ENCODE peak calls at places on chromosomes 11 and 22, in five cellular contexts. One of them, this sample, is unnamed.

GRCh38 chr22:19958083-19959042 is 16.7 kb upstream of the TXNRD2 start:
- DNase-seq in SK-N-SH: no peak
- DNase-seq in HL-60: no peak
- DNase-seq in H1: no peak
- DNase-seq in prostate gland: no peak
- DNase-seq in this sample: no peak

GRCh38 chr11:115911656-115912055 is 407.4 kb upstream of the CADM1 start:
- DNase-seq in SK-N-SH: peak; percentile 32
- DNase-seq in HL-60: no peak
- DNase-seq in H1: no peak
- DNase-seq in prostate gland: no peak
- DNase-seq in this sample: no peak

GRCh38 chr11:4926607-4927006 is 2.5 kb upstream of the OR51G1 start:
- DNase-seq in SK-N-SH: no peak
- DNase-seq in HL-60: no peak
- DNase-seq in H1: no peak
- DNase-seq in prostate gland: no peak
- DNase-seq in this sample: no peak

GRCh38 chr11:33045551-33046255 is 6.3 kb downstream of the TCP11L1 start:
- DNase-seq in SK-N-SH: no peak
- DNase-seq in HL-60: no peak
- DNase-seq in H1: no peak
- DNase-seq in prostate gland: no peak
- DNase-seq in this sample: no peak

GRCh38 chr11:126104420-126104819 is 41.8 kb upstream of the CDON start:
- DNase-seq in SK-N-SH: no peak
- DNase-seq in HL-60: no peak
- DNase-seq in H1: peak; percentile 78
- DNase-seq in prostate gland: no peak
- DNase-seq in this sample: no peak

GRCh38 chr11:70790671-70791300 is 392.5 kb downstream of the CTTN start:
- DNase-seq in SK-N-SH: no peak
- DNase-seq in HL-60: no peak
- DNase-seq in H1: peak; percentile 66
- DNase-seq in prostate gland: no peak
- DNase-seq in this sample: no peak

GRCh38 chr11:10942621-10943020 is 84.8 kb upstream of the ZBED5 start:
- DNase-seq in SK-N-SH: no peak
- DNase-seq in HL-60: no peak
- DNase-seq in H1: no peak
- DNase-seq in prostate gland: no peak
- DNase-seq in this sample: no peak

GRCh38 chr11:45259607-45260006 is 26.5 kb downstream of the SYT13 start:
- DNase-seq in SK-N-SH: no peak
- DNase-seq in HL-60: no peak
- DNase-seq in H1: no peak
- DNase-seq in prostate gland: no peak
- DNase-seq in this sample: no peak

GRCh38 chr11:35272391-35272821 is 133.4 kb downstream of the CD44 start:
- DNase-seq in SK-N-SH: no peak
- DNase-seq in HL-60: peak; percentile 70
- DNase-seq in H1: no peak
- DNase-seq in prostate gland: no peak
- DNase-seq in this sample: no peak

GRCh38 chr22:44532466-44533025 is 34.5 kb upstream of the RTL6 start:
- DNase-seq in SK-N-SH: no peak
- DNase-seq in HL-60: no peak
- DNase-seq in H1: no peak
- DNase-seq in prostate gland: no peak
- DNase-seq in this sample: peak; percentile 19

GRCh38 chr22:31635638-31636306 is 26.2 kb downstream of the PISD start:
- DNase-seq in SK-N-SH: no peak
- DNase-seq in HL-60: no peak
- DNase-seq in H1: no peak
- DNase-seq in prostate gland: peak; percentile 41
- DNase-seq in this sample: no peak

GRCh38 chr22:31637938-31638618 is 23.9 kb downstream of the PISD start:
- DNase-seq in SK-N-SH: no peak
- DNase-seq in HL-60: peak; percentile 96
- DNase-seq in H1: no peak
- DNase-seq in prostate gland: no peak
- DNase-seq in this sample: no peak

GRCh38 chr22:31639640-31640039 is 22.4 kb downstream of the PISD start:
- DNase-seq in SK-N-SH: no peak
- DNase-seq in HL-60: peak; percentile 33
- DNase-seq in H1: no peak
- DNase-seq in prostate gland: no peak
- DNase-seq in this sample: no peak

DNA sequence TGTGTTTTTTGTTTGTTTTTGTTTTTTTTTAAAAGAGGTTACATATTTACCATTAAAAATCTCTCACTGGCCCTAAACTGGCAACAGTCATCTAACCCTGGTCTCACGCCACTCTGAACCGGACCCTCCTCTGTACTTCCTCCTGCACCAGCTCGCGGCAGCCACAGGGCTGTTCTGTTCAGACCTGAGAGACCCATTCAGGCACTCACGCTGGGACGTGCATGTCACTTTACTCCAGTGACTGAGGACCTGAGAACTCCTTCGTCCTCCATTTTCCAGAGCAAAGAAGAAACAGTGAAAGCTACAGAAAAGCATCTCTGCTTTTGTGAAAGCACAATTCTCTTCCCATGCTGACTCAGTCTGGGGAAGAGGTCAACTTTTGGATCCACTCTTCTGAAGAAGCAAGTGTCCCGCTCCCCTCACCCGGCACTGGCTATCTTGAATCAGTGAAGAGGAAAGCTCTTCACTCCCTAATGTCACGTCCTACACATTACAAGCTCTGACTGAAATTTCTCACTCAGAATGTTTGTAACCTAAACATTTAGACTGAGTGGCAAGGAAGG is 24.6 kb downstream of the PISD start:
- DNase-seq in SK-N-SH: no peak
- DNase-seq in HL-60: peak; percentile 90
- DNase-seq in H1: no peak
- DNase-seq in prostate gland: no peak
- DNase-seq in this sample: no peak
- H3K27ac ChIP-seq in SK-N-SH: no peak overlapping the region
- H3K27ac ChIP-seq in HL-60: peak overlapping the region; percentile 98
- H3K27ac ChIP-seq in H1: no peak overlapping the region
- H3K27ac ChIP-seq in prostate gland: no peak overlapping the region
- H3K27ac ChIP-seq in this sample: peak overlapping the region; percentile 52

GRCh38 chr22:27112273-27112672 is 454.9 kb downstream of the MIAT start:
- DNase-seq in SK-N-SH: no peak
- DNase-seq in HL-60: no peak
- DNase-seq in H1: no peak
- DNase-seq in prostate gland: no peak
- DNase-seq in this sample: no peak

GRCh38 chr22:27111796-27112195 is 454.4 kb downstream of the MIAT start:
- DNase-seq in SK-N-SH: no peak
- DNase-seq in HL-60: no peak
- DNase-seq in H1: no peak
- DNase-seq in prostate gland: no peak
- DNase-seq in this sample: no peak

GRCh38 chr22:27114186-27114585 is 456.8 kb downstream of the MIAT start:
- DNase-seq in SK-N-SH: no peak
- DNase-seq in HL-60: no peak
- DNase-seq in H1: no peak
- DNase-seq in prostate gland: no peak
- DNase-seq in this sample: no peak

GRCh38 chr22:27115410-27115809 is 458.0 kb downstream of the MIAT start:
- DNase-seq in SK-N-SH: no peak
- DNase-seq in HL-60: no peak
- DNase-seq in H1: no peak
- DNase-seq in prostate gland: no peak
- DNase-seq in this sample: no peak

GRCh38 chr22:27113211-27114030 is 456.0 kb downstream of the MIAT start:
- DNase-seq in SK-N-SH: no peak
- DNase-seq in HL-60: peak; percentile 53
- DNase-seq in H1: no peak
- DNase-seq in prostate gland: peak; percentile 34
- DNase-seq in this sample: peak; percentile 84
- TF ChIP-seq POLR2AphosphoS5 in SK-N-SH: no peak
- TF ChIP-seq POLR2AphosphoS5 in HL-60: no peak
- TF ChIP-seq POLR2AphosphoS5 in H1: no peak
- TF ChIP-seq POLR2AphosphoS5 in prostate gland: peak; percentile 69
- TF ChIP-seq POLR2AphosphoS5 in this sample: peak; percentile 88

DNA sequence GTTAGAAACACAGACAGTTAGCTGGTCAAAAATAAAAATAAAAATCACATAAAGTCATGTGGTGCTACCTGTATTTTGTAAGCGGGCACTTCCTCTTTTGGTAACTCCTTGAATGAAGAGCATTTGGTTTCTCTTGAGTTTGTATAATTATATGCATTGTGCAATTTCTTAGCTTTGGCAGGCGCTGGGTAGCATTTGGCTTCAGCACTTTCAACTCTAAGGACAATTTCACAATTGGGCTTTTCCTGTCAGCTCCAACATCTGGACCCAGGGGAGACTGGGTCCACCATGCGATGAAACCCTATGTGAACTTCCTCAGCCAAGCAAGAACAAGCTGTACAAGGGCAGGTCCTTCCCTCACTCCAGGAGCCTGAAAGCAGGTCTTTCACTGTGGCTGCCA is 169.1 kb downstream of the RRAS2 start:
- DNase-seq in SK-N-SH: no peak
- DNase-seq in HL-60: peak; percentile 18
- DNase-seq in H1: no peak
- DNase-seq in prostate gland: no peak
- DNase-seq in this sample: peak; percentile 81
- H3K27ac ChIP-seq in SK-N-SH: no peak overlapping the region
- H3K27ac ChIP-seq in HL-60: no peak overlapping the region
- H3K27ac ChIP-seq in H1: no peak overlapping the region
- H3K27ac ChIP-seq in prostate gland: no peak overlapping the region
- H3K27ac ChIP-seq in this sample: peak overlapping the region; percentile 69

DNA sequence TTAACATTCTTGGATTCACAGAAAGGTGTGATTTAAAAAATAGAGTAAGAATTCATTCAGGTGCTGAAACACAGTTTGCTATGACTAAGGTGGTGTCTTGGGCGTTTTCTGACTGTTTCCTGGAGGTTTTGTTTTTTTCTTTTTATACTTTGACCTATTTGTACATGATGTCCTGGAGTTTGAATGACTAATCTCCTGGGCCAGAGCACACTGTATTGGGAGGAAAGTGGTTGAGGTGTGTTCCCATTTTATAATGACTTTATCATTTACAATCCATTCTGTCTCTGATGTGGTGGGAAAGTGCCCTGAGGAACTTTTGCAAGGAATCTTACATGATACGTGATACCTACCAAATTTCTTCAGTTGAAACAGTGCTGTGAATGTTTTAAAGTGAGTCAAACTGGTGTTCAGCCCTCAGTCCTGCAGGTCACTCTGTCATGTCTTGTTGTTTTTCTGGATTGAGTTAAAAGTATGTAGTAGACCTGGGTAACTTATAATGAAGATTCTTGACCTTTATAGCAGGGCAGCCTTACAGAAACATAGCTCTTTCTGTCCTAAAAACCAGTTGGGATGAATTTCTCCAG is 80.8 kb downstream of the TNRC6B start:
- DNase-seq in SK-N-SH: no peak
- DNase-seq in HL-60: no peak
- DNase-seq in H1: no peak
- DNase-seq in prostate gland: no peak
- DNase-seq in this sample: no peak
- TF ChIP-seq POLR2AphosphoS5 in SK-N-SH: no peak
- TF ChIP-seq POLR2AphosphoS5 in HL-60: no peak
- TF ChIP-seq POLR2AphosphoS5 in H1: no peak
- TF ChIP-seq POLR2AphosphoS5 in prostate gland: peak; percentile 38
- TF ChIP-seq POLR2AphosphoS5 in this sample: no peak

DNA sequence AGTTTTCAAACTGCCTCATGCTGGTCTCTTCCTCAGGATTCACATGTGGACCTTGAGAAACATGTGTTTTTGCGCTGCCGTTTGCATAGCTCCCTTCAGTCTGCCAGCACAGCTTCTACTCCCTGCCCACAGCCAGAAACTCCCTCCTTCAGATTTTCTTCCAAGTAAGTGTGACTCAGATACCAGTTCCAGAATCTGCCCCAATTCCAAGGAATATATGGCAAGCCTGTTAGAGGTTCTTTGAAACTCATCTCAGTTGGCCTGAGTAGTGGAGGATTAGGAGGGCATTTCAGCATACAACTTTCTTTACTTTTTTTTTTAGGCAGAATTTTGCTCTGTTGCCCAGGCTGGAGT is 67.1 kb downstream of the SNX19 start:
- DNase-seq in SK-N-SH: no peak
- DNase-seq in HL-60: no peak
- DNase-seq in H1: no peak
- DNase-seq in prostate gland: no peak
- DNase-seq in this sample: no peak
- H3K27ac ChIP-seq in SK-N-SH: peak overlapping the region; percentile 75
- H3K27ac ChIP-seq in HL-60: no peak overlapping the region
- H3K27ac ChIP-seq in H1: no peak overlapping the region
- H3K27ac ChIP-seq in prostate gland: no peak overlapping the region
- H3K27ac ChIP-seq in this sample: no peak overlapping the region

GRCh38 chr22:50111056-50111455 is 21.2 kb downstream of the MOV10L1 start:
- DNase-seq in SK-N-SH: no peak
- DNase-seq in HL-60: no peak
- DNase-seq in H1: no peak
- DNase-seq in prostate gland: no peak
- DNase-seq in this sample: no peak

GRCh38 chr22:50117168-50117762 is 27.5 kb downstream of the MOV10L1 start:
- DNase-seq in SK-N-SH: no peak
- DNase-seq in HL-60: no peak
- DNase-seq in H1: no peak
- DNase-seq in prostate gland: no peak
- DNase-seq in this sample: no peak

GRCh38 chr22:50115693-50116092 is 25.9 kb downstream of the MOV10L1 start:
- DNase-seq in SK-N-SH: peak; percentile 83
- DNase-seq in HL-60: no peak
- DNase-seq in H1: no peak
- DNase-seq in prostate gland: no peak
- DNase-seq in this sample: peak; percentile 73

GRCh38 chr22:50112151-50113118 is 22.6 kb downstream of the MOV10L1 start:
- DNase-seq in SK-N-SH: no peak
- DNase-seq in HL-60: peak; percentile 80
- DNase-seq in H1: no peak
- DNase-seq in prostate gland: no peak
- DNase-seq in this sample: no peak

GRCh38 chr22:50114221-50114981 is 24.6 kb downstream of the MOV10L1 start:
- DNase-seq in SK-N-SH: peak; percentile 56
- DNase-seq in HL-60: no peak
- DNase-seq in H1: no peak
- DNase-seq in prostate gland: no peak
- DNase-seq in this sample: peak; percentile 65
- TF ChIP-seq POLR2AphosphoS5 in SK-N-SH: peak; percentile 52
- TF ChIP-seq POLR2AphosphoS5 in HL-60: no peak
- TF ChIP-seq POLR2AphosphoS5 in H1: no peak
- TF ChIP-seq POLR2AphosphoS5 in prostate gland: no peak
- TF ChIP-seq POLR2AphosphoS5 in this sample: no peak

GRCh38 chr11:117200813-117201515 is 1.8 kb downstream of the TAGLN start:
- DNase-seq in SK-N-SH: no peak
- DNase-seq in HL-60: no peak
- DNase-seq in H1: no peak
- DNase-seq in prostate gland: no peak
- DNase-seq in this sample: no peak

GRCh38 chr11:117201906-117202305 is 2.7 kb downstream of the TAGLN start:
- DNase-seq in SK-N-SH: no peak
- DNase-seq in HL-60: no peak
- DNase-seq in H1: no peak
- DNase-seq in prostate gland: no peak
- DNase-seq in this sample: no peak

GRCh38 chr11:117201516-117201866 is 2.3 kb downstream of the TAGLN start:
- DNase-seq in SK-N-SH: no peak
- DNase-seq in HL-60: no peak
- DNase-seq in H1: no peak
- DNase-seq in prostate gland: no peak
- DNase-seq in this sample: no peak

GRCh38 chr11:117203069-117203407 is 3.9 kb downstream of the TAGLN start:
- DNase-seq in SK-N-SH: no peak
- DNase-seq in HL-60: no peak
- DNase-seq in H1: no peak
- DNase-seq in prostate gland: no peak
- DNase-seq in this sample: no peak

GRCh38 chr11:117202386-117203068 is 3.4 kb downstream of the TAGLN start:
- DNase-seq in SK-N-SH: no peak
- DNase-seq in HL-60: no peak
- DNase-seq in H1: no peak
- DNase-seq in prostate gland: no peak
- DNase-seq in this sample: no peak
- H3K27ac ChIP-seq in SK-N-SH: no peak overlapping the region
- H3K27ac ChIP-seq in HL-60: no peak overlapping the region
- H3K27ac ChIP-seq in H1: no peak overlapping the region
- H3K27ac ChIP-seq in prostate gland: peak overlapping the region; percentile 82
- H3K27ac ChIP-seq in this sample: peak overlapping the region; percentile 43